ENCODE peak calls at places on chromosome 19, in nine cellular contexts. D is activated CD4-positive, alpha-beta T cell treated with anti-CD3 and anti-CD28 coated beads for 48 hours; B is SHP77 treated with DMSO at 0.1 percent for 48 hours; M is ELF-1; F is RWPE1; C is mesenchymal stem cell; W is nephron progenitor cell; U is sciatic nerve; E is Caco-2. J is an unnamed sample.

GRCh38 chr19:1780272-1780957 is 27.1 kb downstream of the ONECUT3 start:
- DNase-seq in C (peak; percentile 14), E (no peak), M (peak; percentile 61), F (no peak), W (no peak), D (no peak), U (no peak), B (no peak), J (no peak)

GRCh38 chr19:38929929-38930775 is at the start of gene SARS2:
- DNase-seq in B (peak; percentile 95), E (peak; percentile 95), W (peak; percentile 92), C (peak; percentile 94), U (peak; percentile 94), F (peak; percentile 98), M (peak; percentile 98), D (peak; percentile 93), J (peak; percentile 96)

GRCh38 chr19:9406798-9407352 is 28.5 kb downstream of the ZNF266 start:
- DNase-seq in B (peak; percentile 38), M (peak; percentile 83), F (peak; percentile 78), E (no peak), W (no peak), U (peak; percentile 73), C (no peak), D (peak; percentile 72), J (peak; percentile 12)

GRCh38 chr19:13122275-13122878 is 4.3 kb downstream of the NACC1 start:
- DNase-seq in M (no peak), E (no peak), D (no peak), C (no peak), U (no peak), W (no peak), B (no peak), F (no peak), J (no peak)

GRCh38 chr19:39617745-39618144 is 15.4 kb downstream of the LGALS13 start:
- DNase-seq in C (no peak), E (no peak), D (no peak), W (no peak), M (no peak), B (no peak), F (no peak), U (no peak), J (no peak)

GRCh38 chr19:54644056-54644455 is 13.8 kb downstream of the LILRB1 start:
- DNase-seq in D (no peak), B (no peak), C (no peak), W (no peak), F (no peak), M (no peak), U (peak; percentile 71), E (no peak), J (no peak)

GRCh38 chr19:33194527-33194883 is 375 bp downstream of the LRP3 start:
- DNase-seq in W (peak; percentile 47), U (no peak), D (no peak), C (peak; percentile 3), F (no peak), E (no peak), M (no peak), B (no peak), J (no peak)

GRCh38 chr19:12163841-12164240 is 945 bp downstream of the ZNF136 start:
- DNase-seq in E (no peak), U (no peak), C (peak; percentile 55), W (no peak), M (no peak), F (peak; percentile 10), B (no peak), D (no peak), J (no peak)

GRCh38 chr19:50427997-50428425 is 4.7 kb upstream of the MYBPC2 start:
- DNase-seq in B (no peak), W (peak; percentile 70), D (peak; percentile 49), E (no peak), C (peak; percentile 72), F (peak; percentile 17), U (peak; percentile 91), M (peak; percentile 62), J (no peak)

GRCh38 chr19:39813264-39813998 is 20.5 kb downstream of the DYRK1B start:
- DNase-seq in E (no peak), C (no peak), D (no peak), B (no peak), W (no peak), F (no peak), U (no peak), M (no peak), J (no peak)

GRCh38 chr19:8360196-8360595 is 3.8 kb upstream of the ANGPTL4 start:
- DNase-seq in U (no peak), E (no peak), C (no peak), B (no peak), F (no peak), M (no peak), W (no peak), D (no peak), J (no peak)

GRCh38 chr19:47643281-47643680 is 34.3 kb downstream of the BICRA start:
- DNase-seq in B (no peak), W (no peak), D (no peak), C (no peak), U (no peak), E (no peak), M (no peak), F (no peak), J (no peak)

GRCh38 chr19:4814625-4815425 is 16.7 kb downstream of the TICAM1 start:
- DNase-seq in F (no peak), U (no peak), E (no peak), M (no peak), B (no peak), D (no peak), W (no peak), C (peak; percentile 52), J (no peak)

GRCh38 chr19:35120492-35120891 is 4.9 kb downstream of the FXYD3 start:
- DNase-seq in B (peak; percentile 11), W (no peak), M (no peak), E (no peak), C (no peak), D (no peak), F (peak; percentile 93), U (no peak), J (peak; percentile 31)

GRCh38 chr19:18108897-18109296 is 11.3 kb downstream of the MAST3 start:
- DNase-seq in E (no peak), W (no peak), C (no peak), F (no peak), D (no peak), M (no peak), U (no peak), B (no peak), J (no peak)

GRCh38 chr19:40716031-40716654 is 543 bp downstream of the COQ8B start:
- DNase-seq in D (peak; percentile 80), C (no peak), F (peak; percentile 95), B (no peak), W (no peak), U (no peak), E (peak; percentile 24), M (no peak), J (no peak)

GRCh38 chr19:10544242-10544752 is 593 bp downstream of the ATG4D start:
- DNase-seq in D (no peak), M (no peak), E (peak; percentile 50), F (no peak), U (no peak), B (no peak), C (peak; percentile 28), W (no peak), J (no peak)

GRCh38 chr19:2661615-2662014 is 40.9 kb downstream of the GNG7 start:
- DNase-seq in D (peak; percentile 58), F (no peak), C (no peak), E (peak; percentile 62), U (no peak), M (no peak), W (no peak), B (no peak), J (no peak)

GRCh38 chr19:5086725-5087439 is 118.0 kb downstream of the KDM4B start:
- DNase-seq in W (no peak), E (no peak), M (peak; percentile 80), B (peak; percentile 69), C (no peak), D (no peak), U (no peak), F (peak; percentile 12), J (no peak)

GRCh38 chr19:35307990-35308389 is 16.0 kb downstream of the MAG start:
- DNase-seq in M (no peak), B (no peak), E (no peak), U (no peak), D (no peak), F (no peak), C (no peak), W (no peak), J (no peak)

GRCh38 chr19:38251564-38252051 is 4.6 kb downstream of the PPP1R14A start:
- DNase-seq in W (no peak), D (no peak), M (no peak), U (no peak), E (no peak), B (no peak), C (peak; percentile 56), F (no peak), J (no peak)

GRCh38 chr19:30677702-30678101 is 305.5 kb downstream of the ZNF536 start:
- DNase-seq in F (no peak), B (no peak), E (no peak), M (no peak), W (no peak), C (no peak), U (no peak), D (no peak), J (no peak)

GRCh38 chr19:41657157-41657556 is 30.3 kb upstream of the CEACAM4 start:
- DNase-seq in W (no peak), U (no peak), D (no peak), B (no peak), E (no peak), F (no peak), M (no peak), C (no peak), J (no peak)

GRCh38 chr19:18898533-18899408 is 2.8 kb upstream of the CERS1 start:
- DNase-seq in B (no peak), W (no peak), F (no peak), E (peak; percentile 42), U (no peak), M (peak; percentile 41), D (no peak), C (no peak), J (no peak)

GRCh38 chr19:5255602-5256231 is 84.9 kb downstream of the PTPRS start:
- DNase-seq in F (no peak), M (no peak), B (no peak), D (no peak), C (no peak), U (no peak), W (no peak), E (no peak), J (no peak)

GRCh38 chr19:49689133-49690072 is at the start of gene ADM5:
- DNase-seq in E (no peak), W (peak; percentile 61), C (no peak), D (peak; percentile 66), F (no peak), U (no peak), M (peak; percentile 20), B (peak; percentile 31), J (no peak)

J was measured in GOT3.